ENCODE peak calls at places on chromosome 17, in six cellular contexts. One of them, this sample, is unnamed. For H3K4me1, the result is how much of the 10 kb centered on the place peaks cover.

GRCh38 chr17:82915010-82915696 is 75.3 kb upstream of the ZNF750 start:
- DNase-seq in ovary: no peak
- DNase-seq in A549: no peak
- DNase-seq in breast epithelium: no peak
- DNase-seq in psoas muscle: no peak
- DNase-seq in effector memory CD4-positive, alpha-beta T cell: no peak
- DNase-seq in this sample: no peak

GRCh38 chr17:10420811-10421210 is 939 bp downstream of the MYH8 start:
- DNase-seq in psoas muscle: no peak
- DNase-seq in breast epithelium: no peak
- DNase-seq in ovary: no peak
- DNase-seq in effector memory CD4-positive, alpha-beta T cell: no peak
- DNase-seq in A549: no peak
- DNase-seq in this sample: no peak

GRCh38 chr17:17567631-17568030 is 23.9 kb downstream of the PEMT start:
- DNase-seq in psoas muscle: peak
- DNase-seq in A549: no peak
- DNase-seq in effector memory CD4-positive, alpha-beta T cell: no peak
- DNase-seq in breast epithelium: peak
- DNase-seq in ovary: peak
- DNase-seq in this sample: no peak

GRCh38 chr17:32875904-32876413 is 965 bp downstream of the MYO1D start:
- DNase-seq in ovary: no peak
- DNase-seq in breast epithelium: no peak
- DNase-seq in A549: no peak
- DNase-seq in effector memory CD4-positive, alpha-beta T cell: no peak
- DNase-seq in psoas muscle: no peak
- DNase-seq in this sample: no peak

GRCh38 chr17:77472837-77473214 is 332.1 kb downstream of the SEC14L1 start:
- DNase-seq in ovary: no peak
- DNase-seq in breast epithelium: no peak
- DNase-seq in A549: no peak
- DNase-seq in psoas muscle: no peak
- DNase-seq in effector memory CD4-positive, alpha-beta T cell: no peak
- DNase-seq in this sample: no peak

GRCh38 chr17:34827008-34827407 is 134.3 kb downstream of the CCT6B start:
- DNase-seq in ovary: no peak
- DNase-seq in psoas muscle: no peak
- DNase-seq in effector memory CD4-positive, alpha-beta T cell: no peak
- DNase-seq in A549: no peak
- DNase-seq in breast epithelium: peak
- DNase-seq in this sample: no peak

GRCh38 chr17:77696151-77696719 is 262.3 kb upstream of the TNRC6C start:
- DNase-seq in A549: no peak
- DNase-seq in breast epithelium: no peak
- DNase-seq in psoas muscle: no peak
- DNase-seq in effector memory CD4-positive, alpha-beta T cell: no peak
- DNase-seq in ovary: no peak
- DNase-seq in this sample: peak

GRCh38 chr17:12537436-12537835 is 128.3 kb upstream of the MYOCD start:
- DNase-seq in breast epithelium: no peak
- DNase-seq in effector memory CD4-positive, alpha-beta T cell: no peak
- DNase-seq in psoas muscle: no peak
- DNase-seq in ovary: no peak
- DNase-seq in A549: no peak
- DNase-seq in this sample: no peak

GRCh38 chr17:28688481-28688880 is 23.2 kb downstream of the PROCA1 start:
- DNase-seq in breast epithelium: no peak
- DNase-seq in psoas muscle: no peak
- DNase-seq in effector memory CD4-positive, alpha-beta T cell: no peak
- DNase-seq in A549: no peak
- DNase-seq in ovary: no peak
- DNase-seq in this sample: no peak

GRCh38 chr17:56754523-56755208 is 79.1 kb downstream of the C17orf67 start:
- DNase-seq in effector memory CD4-positive, alpha-beta T cell: no peak
- DNase-seq in psoas muscle: no peak
- DNase-seq in A549: peak
- DNase-seq in ovary: no peak
- DNase-seq in breast epithelium: no peak
- DNase-seq in this sample: no peak

GRCh38 chr17:69175812-69176517 is 34.3 kb upstream of the ABCA6 start:
- DNase-seq in psoas muscle: no peak
- DNase-seq in A549: peak
- DNase-seq in ovary: no peak
- DNase-seq in breast epithelium: no peak
- DNase-seq in effector memory CD4-positive, alpha-beta T cell: no peak
- DNase-seq in this sample: no peak

GRCh38 chr17:41522301-41523224 is 3.9 kb upstream of the KRT15 start:
- DNase-seq in effector memory CD4-positive, alpha-beta T cell: no peak
- DNase-seq in psoas muscle: no peak
- DNase-seq in A549: no peak
- DNase-seq in ovary: no peak
- DNase-seq in breast epithelium: peak
- DNase-seq in this sample: no peak

GRCh38 chr17:81143717-81144422 is 21.4 kb upstream of the PVALEF start:
- DNase-seq in ovary: no peak
- DNase-seq in A549: no peak
- DNase-seq in breast epithelium: no peak
- DNase-seq in effector memory CD4-positive, alpha-beta T cell: no peak
- DNase-seq in psoas muscle: no peak
- DNase-seq in this sample: no peak

GRCh38 chr17:78947235-78948153 is 22.3 kb upstream of the TIMP2 start:
- DNase-seq in psoas muscle: no peak
- DNase-seq in A549: no peak
- DNase-seq in effector memory CD4-positive, alpha-beta T cell: no peak
- DNase-seq in breast epithelium: no peak
- DNase-seq in ovary: peak
- DNase-seq in this sample: no peak

GRCh38 chr17:58084317-58084981 is 1.2 kb downstream of the DYNLL2 start:
- DNase-seq in A549: peak
- DNase-seq in psoas muscle: peak
- DNase-seq in ovary: peak
- DNase-seq in effector memory CD4-positive, alpha-beta T cell: peak
- DNase-seq in breast epithelium: peak
- DNase-seq in this sample: no peak
- H3K27ac ChIP-seq in A549: peak
- H3K27ac ChIP-seq in psoas muscle: peak
- H3K27ac ChIP-seq in ovary: peak
- H3K27ac ChIP-seq in effector memory CD4-positive, alpha-beta T cell: peak
- H3K27ac ChIP-seq in breast epithelium: peak
- H3K27ac ChIP-seq in this sample: peak

DNA sequence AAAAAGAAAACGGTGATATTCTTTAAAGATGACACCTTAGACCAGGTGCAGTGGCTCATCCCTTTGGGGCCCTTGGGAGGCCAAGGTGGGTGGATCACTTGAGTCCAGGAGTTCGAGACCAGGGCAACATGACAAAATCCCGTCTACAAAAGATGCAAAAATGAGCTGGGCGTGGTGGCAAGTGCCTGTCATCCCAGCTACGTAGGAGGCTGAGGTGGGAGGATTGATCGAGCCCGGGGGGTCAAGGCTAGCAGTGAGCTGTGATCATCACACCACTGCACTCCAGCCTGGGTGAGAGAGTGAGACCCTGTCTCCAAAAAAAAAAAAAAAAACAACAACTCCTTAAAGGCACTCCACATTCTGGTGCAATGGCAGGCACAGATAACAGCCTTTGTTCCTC is 56.4 kb upstream of the CACNG5 start:
- DNase-seq in effector memory CD4-positive, alpha-beta T cell: no peak
- DNase-seq in psoas muscle: no peak
- DNase-seq in A549: no peak
- DNase-seq in ovary: no peak
- DNase-seq in breast epithelium: no peak
- DNase-seq in this sample: peak
- H3K4me1 ChIP-seq in effector memory CD4-positive, alpha-beta T cell: under half
- H3K4me1 ChIP-seq in psoas muscle: under half
- H3K4me1 ChIP-seq in A549: under half
- H3K4me1 ChIP-seq in ovary: under half
- H3K4me1 ChIP-seq in breast epithelium: under half
- H3K4me1 ChIP-seq in this sample: under half

GRCh38 chr17:59440757-59441458 is 109.5 kb downstream of the YPEL2 start:
- DNase-seq in A549: peak
- DNase-seq in psoas muscle: peak
- DNase-seq in ovary: peak
- DNase-seq in effector memory CD4-positive, alpha-beta T cell: peak
- DNase-seq in breast epithelium: peak
- DNase-seq in this sample: peak
- H3K27ac ChIP-seq in A549: no peak
- H3K27ac ChIP-seq in psoas muscle: peak
- H3K27ac ChIP-seq in ovary: no peak
- H3K27ac ChIP-seq in effector memory CD4-positive, alpha-beta T cell: no peak
- H3K27ac ChIP-seq in breast epithelium: peak
- H3K27ac ChIP-seq in this sample: no peak

GRCh38 chr17:19248149-19248922 is 11.2 kb downstream of the EPN2 start:
- DNase-seq in effector memory CD4-positive, alpha-beta T cell: no peak
- DNase-seq in ovary: no peak
- DNase-seq in breast epithelium: no peak
- DNase-seq in psoas muscle: no peak
- DNase-seq in A549: no peak
- DNase-seq in this sample: no peak

GRCh38 chr17:19248923-19249574 is 11.9 kb downstream of the EPN2 start:
- DNase-seq in A549: no peak
- DNase-seq in effector memory CD4-positive, alpha-beta T cell: no peak
- DNase-seq in breast epithelium: no peak
- DNase-seq in ovary: peak
- DNase-seq in psoas muscle: peak
- DNase-seq in this sample: no peak

GRCh38 chr17:19250421-19251141 is 13.4 kb downstream of the EPN2 start:
- DNase-seq in ovary: peak
- DNase-seq in effector memory CD4-positive, alpha-beta T cell: no peak
- DNase-seq in psoas muscle: no peak
- DNase-seq in breast epithelium: peak
- DNase-seq in A549: no peak
- DNase-seq in this sample: peak

GRCh38 chr17:19247423-19247822 is 10.3 kb downstream of the EPN2 start:
- DNase-seq in psoas muscle: no peak
- DNase-seq in effector memory CD4-positive, alpha-beta T cell: no peak
- DNase-seq in A549: no peak
- DNase-seq in ovary: no peak
- DNase-seq in breast epithelium: no peak
- DNase-seq in this sample: no peak

GRCh38 chr17:19249681-19250080 is 12.5 kb downstream of the EPN2 start:
- DNase-seq in A549: no peak
- DNase-seq in breast epithelium: no peak
- DNase-seq in effector memory CD4-positive, alpha-beta T cell: no peak
- DNase-seq in ovary: peak
- DNase-seq in psoas muscle: no peak
- DNase-seq in this sample: no peak
- H3K4me1 ChIP-seq in A549: under half
- H3K4me1 ChIP-seq in breast epithelium: under half
- H3K4me1 ChIP-seq in effector memory CD4-positive, alpha-beta T cell: under half
- H3K4me1 ChIP-seq in ovary: under half
- H3K4me1 ChIP-seq in psoas muscle: under half
- H3K4me1 ChIP-seq in this sample: half or more

GRCh38 chr17:48598727-48599126 is 5.1 kb upstream of the HOXB5 start:
- DNase-seq in effector memory CD4-positive, alpha-beta T cell: no peak
- DNase-seq in breast epithelium: no peak
- DNase-seq in psoas muscle: no peak
- DNase-seq in ovary: no peak
- DNase-seq in A549: no peak
- DNase-seq in this sample: no peak

GRCh38 chr17:48597492-48597774 is 3.9 kb upstream of the HOXB5 start:
- DNase-seq in A549: no peak
- DNase-seq in psoas muscle: no peak
- DNase-seq in ovary: no peak
- DNase-seq in breast epithelium: no peak
- DNase-seq in effector memory CD4-positive, alpha-beta T cell: no peak
- DNase-seq in this sample: no peak

GRCh38 chr17:48599373-48599772 is 5.4 kb downstream of the HOXB6 start:
- DNase-seq in psoas muscle: no peak
- DNase-seq in A549: no peak
- DNase-seq in ovary: no peak
- DNase-seq in effector memory CD4-positive, alpha-beta T cell: no peak
- DNase-seq in breast epithelium: no peak
- DNase-seq in this sample: no peak

GRCh38 chr17:48596735-48597491 is 3.3 kb upstream of the HOXB5 start:
- DNase-seq in A549: no peak
- DNase-seq in psoas muscle: no peak
- DNase-seq in breast epithelium: no peak
- DNase-seq in effector memory CD4-positive, alpha-beta T cell: no peak
- DNase-seq in ovary: no peak
- DNase-seq in this sample: no peak

GRCh38 chr17:48597775-48598631 is 4.4 kb upstream of the HOXB5 start:
- DNase-seq in effector memory CD4-positive, alpha-beta T cell: no peak
- DNase-seq in ovary: no peak
- DNase-seq in breast epithelium: no peak
- DNase-seq in A549: no peak
- DNase-seq in psoas muscle: peak
- DNase-seq in this sample: no peak
- H3K27ac ChIP-seq in effector memory CD4-positive, alpha-beta T cell: no peak
- H3K27ac ChIP-seq in ovary: no peak
- H3K27ac ChIP-seq in breast epithelium: peak
- H3K27ac ChIP-seq in A549: no peak
- H3K27ac ChIP-seq in psoas muscle: peak
- H3K27ac ChIP-seq in this sample: peak

This sample was measured in suprapubic skin.